ENCODE peak calls at places on chromosomes 16 and 17, in ten cellular contexts. V is WTC11; F is dermis blood vessel endothelial cell; B is stimulated activated CD4-positive, alpha-beta T cell treated with anti-CD3 and anti-CD28 coated beads, Interleukin-4, amount 100 ng/mL, for 4 hours; D is effector memory CD4-positive, alpha-beta T cell; K is memory B cell; U is lower lobe of right lung; W is GM13977; S is tibial artery; O is stimulated activated CD8-positive, alpha-beta memory T cell treated with anti-CD3 and anti-CD28 coated beads, Interleukin-15, amount 100 ng/mL, for 1 hour. C is an unnamed sample.
A peak's percentile ranks its signal among the peaks of the same experiment; 100 is the strongest.

GRCh38 chr17:81003711-81004335 is 12.2 kb downstream of the CHMP6 start:
- DNase-seq in O (no peak), K (no peak), F (no peak), V (no peak), U (peak; percentile 47), B (no peak), D (no peak), W (peak; percentile 46), S (no peak), C (no peak)

GRCh38 chr17:60106377-60107059 is 27.8 kb upstream of the HEATR6 start:
- DNase-seq in K (peak; percentile 6), W (peak; percentile 33), S (no peak), O (no peak), U (no peak), F (peak; percentile 13), D (no peak), V (no peak), B (no peak), C (no peak)

GRCh38 chr17:29138991-29139682 is 41.1 kb downstream of the MYO18A start:
- DNase-seq in V (no peak), B (no peak), U (peak; percentile 75), D (no peak), W (no peak), K (no peak), F (peak; percentile 49), S (peak; percentile 51), O (no peak), C (peak; percentile 62)

GRCh38 chr17:55266958-55267688 is 2.4 kb downstream of the HLF start:
- DNase-seq in K (no peak), D (no peak), O (no peak), U (no peak), B (no peak), S (no peak), W (no peak), V (no peak), F (no peak), C (no peak)

GRCh38 chr16:972316-973002 is 1.7 kb upstream of the LMF1 start:
- DNase-seq in K (peak; percentile 13), B (no peak), S (no peak), D (no peak), O (no peak), F (no peak), V (no peak), W (no peak), U (no peak), C (no peak)

GRCh38 chr16:47037396-47037745 is 63.9 kb upstream of the DNAJA2 start:
- DNase-seq in K (no peak), F (peak; percentile 30), O (no peak), B (peak; percentile 35), D (no peak), V (peak; percentile 39), W (peak; percentile 57), U (no peak), S (no peak), C (no peak)

GRCh38 chr16:82834156-82834758 is 207.5 kb downstream of the CDH13 start:
- DNase-seq in D (no peak), O (no peak), V (no peak), F (no peak), W (no peak), S (no peak), U (no peak), K (no peak), B (no peak), C (no peak)

GRCh38 chr16:74842413-74842812 is 67.8 kb upstream of the FA2H start:
- DNase-seq in K (no peak), D (no peak), V (no peak), W (no peak), U (no peak), F (no peak), B (no peak), O (no peak), S (no peak), C (no peak)

GRCh38 chr16:49382916-49383315 is 9.3 kb downstream of the C16orf78 start:
- DNase-seq in W (no peak), S (no peak), K (no peak), B (no peak), D (no peak), U (no peak), V (peak; percentile 57), O (no peak), F (peak; percentile 3), C (no peak)

GRCh38 chr16:50323335-50324011 is 45.3 kb downstream of the BRD7 start:
- DNase-seq in W (no peak), D (no peak), K (no peak), V (no peak), F (peak; percentile 39), S (no peak), B (no peak), U (no peak), O (no peak), C (no peak)

GRCh38 chr16:20799599-20799998 is 6.7 kb downstream of the ERI2 start:
- DNase-seq in K (no peak), U (no peak), F (peak; percentile 59), V (no peak), W (peak; percentile 25), O (no peak), D (no peak), S (no peak), B (no peak), C (no peak)

GRCh38 chr16:56477096-56477878 is 25.9 kb downstream of the OGFOD1 start:
- DNase-seq in D (no peak), V (no peak), U (no peak), W (no peak), K (no peak), B (no peak), F (peak; percentile 86), O (no peak), S (no peak), C (no peak)

GRCh38 chr16:29321000-29321393 is 85.5 kb downstream of the NPIPB11 start:
- DNase-seq in F (no peak), V (no peak), B (no peak), U (no peak), D (no peak), W (no peak), S (no peak), K (no peak), O (no peak), C (no peak)

GRCh38 chr17:75995385-75995925 is 5.2 kb upstream of the CDK3 start:
- DNase-seq in O (no peak), S (no peak), V (no peak), D (no peak), K (no peak), B (no peak), F (no peak), U (no peak), W (no peak), C (no peak)

GRCh38 chr17:75546181-75546580 is 20.7 kb downstream of the LLGL2 start:
- DNase-seq in U (no peak), W (no peak), V (no peak), K (no peak), S (no peak), O (no peak), D (no peak), F (no peak), B (no peak), C (no peak)

GRCh38 chr17:37110012-37110701 is 161.4 kb downstream of the AATF start:
- DNase-seq in D (no peak), F (peak; percentile 26), V (no peak), U (no peak), S (no peak), W (no peak), K (no peak), B (no peak), O (no peak), C (no peak)

GRCh38 chr16:79893445-79893844 is 292.9 kb upstream of the MAF start:
- DNase-seq in U (no peak), F (no peak), V (no peak), B (no peak), O (no peak), K (no peak), W (no peak), S (no peak), D (no peak), C (no peak)

GRCh38 chr16:71666928-71667707 is 41.1 kb downstream of the MARVELD3 start:
- DNase-seq in B (no peak), D (no peak), W (no peak), K (no peak), O (no peak), S (no peak), U (no peak), V (no peak), F (no peak), C (no peak)

GRCh38 chr16:78257376-78257728 is 157.9 kb downstream of the WWOX start:
- DNase-seq in K (no peak), V (no peak), S (no peak), O (no peak), D (no peak), W (no peak), U (no peak), F (no peak), B (no peak), C (no peak)

C was measured in GM06990.